ENCODE peak calls at places on chromosomes 3 and 15, in nine cellular contexts. One of them, this sample, is unnamed.

GRCh38 chr3:44942202-44942921 is 33.6 kb downstream of the ZDHHC3 start:
- DNase-seq in fibroblast of mammary gland: peak; percentile 79
- DNase-seq in AG04449: no peak
- DNase-seq in type B pancreatic cell: no peak
- DNase-seq in spleen: no peak
- DNase-seq in neural crest cell: no peak
- DNase-seq in endothelial cell: no peak
- DNase-seq in nephron progenitor cell: no peak
- DNase-seq in WERI-Rb-1: no peak
- DNase-seq in this sample: no peak

GRCh38 chr15:71103102-71103676 is 12.1 kb upstream of the THSD4 start:
- DNase-seq in fibroblast of mammary gland: peak; percentile 71
- DNase-seq in AG04449: no peak
- DNase-seq in endothelial cell: peak; percentile 18
- DNase-seq in type B pancreatic cell: no peak
- DNase-seq in spleen: no peak
- DNase-seq in nephron progenitor cell: no peak
- DNase-seq in WERI-Rb-1: peak; percentile 54
- DNase-seq in neural crest cell: peak; percentile 9
- DNase-seq in this sample: peak; percentile 34

GRCh38 chr3:43870844-43871626 is 180.3 kb downstream of the ABHD5 start:
- DNase-seq in endothelial cell: no peak
- DNase-seq in nephron progenitor cell: no peak
- DNase-seq in spleen: no peak
- DNase-seq in fibroblast of mammary gland: peak; percentile 26
- DNase-seq in WERI-Rb-1: no peak
- DNase-seq in type B pancreatic cell: peak; percentile 13
- DNase-seq in AG04449: no peak
- DNase-seq in neural crest cell: no peak
- DNase-seq in this sample: no peak

GRCh38 chr3:67569324-67569723 is 85.1 kb downstream of the SUCLG2 start:
- DNase-seq in AG04449: no peak
- DNase-seq in nephron progenitor cell: no peak
- DNase-seq in fibroblast of mammary gland: no peak
- DNase-seq in spleen: peak; percentile 27
- DNase-seq in neural crest cell: no peak
- DNase-seq in type B pancreatic cell: no peak
- DNase-seq in endothelial cell: no peak
- DNase-seq in WERI-Rb-1: no peak
- DNase-seq in this sample: no peak

GRCh38 chr3:136249091-136249490 is 1.0 kb upstream of the PCCB start:
- DNase-seq in endothelial cell: no peak
- DNase-seq in AG04449: no peak
- DNase-seq in neural crest cell: no peak
- DNase-seq in WERI-Rb-1: no peak
- DNase-seq in type B pancreatic cell: no peak
- DNase-seq in nephron progenitor cell: no peak
- DNase-seq in spleen: no peak
- DNase-seq in fibroblast of mammary gland: no peak
- DNase-seq in this sample: no peak

GRCh38 chr3:99997293-99997692 is 117.0 kb downstream of the FILIP1L start:
- DNase-seq in AG04449: no peak
- DNase-seq in type B pancreatic cell: no peak
- DNase-seq in WERI-Rb-1: no peak
- DNase-seq in fibroblast of mammary gland: peak; percentile 29
- DNase-seq in neural crest cell: no peak
- DNase-seq in nephron progenitor cell: no peak
- DNase-seq in spleen: no peak
- DNase-seq in endothelial cell: no peak
- DNase-seq in this sample: no peak

GRCh38 chr3:5187920-5188418 is 462 bp downstream of the EDEM1 start:
- DNase-seq in fibroblast of mammary gland: peak; percentile 20
- DNase-seq in endothelial cell: peak; percentile 41
- DNase-seq in AG04449: no peak
- DNase-seq in type B pancreatic cell: no peak
- DNase-seq in spleen: peak; percentile 94
- DNase-seq in nephron progenitor cell: peak; percentile 53
- DNase-seq in neural crest cell: peak; percentile 36
- DNase-seq in WERI-Rb-1: peak; percentile 10
- DNase-seq in this sample: peak; percentile 50

GRCh38 chr15:74336061-74337005 is 31.1 kb downstream of the CYP11A1 start:
- DNase-seq in AG04449: no peak
- DNase-seq in spleen: peak; percentile 29
- DNase-seq in endothelial cell: no peak
- DNase-seq in nephron progenitor cell: no peak
- DNase-seq in fibroblast of mammary gland: peak; percentile 70
- DNase-seq in WERI-Rb-1: no peak
- DNase-seq in type B pancreatic cell: no peak
- DNase-seq in neural crest cell: no peak
- DNase-seq in this sample: no peak

GRCh38 chr3:186454881-186455703 is 89.1 kb downstream of the CRYGS start:
- DNase-seq in AG04449: no peak
- DNase-seq in fibroblast of mammary gland: no peak
- DNase-seq in endothelial cell: no peak
- DNase-seq in nephron progenitor cell: no peak
- DNase-seq in WERI-Rb-1: no peak
- DNase-seq in type B pancreatic cell: no peak
- DNase-seq in spleen: no peak
- DNase-seq in neural crest cell: no peak
- DNase-seq in this sample: no peak

GRCh38 chr3:47000922-47001730 is 21.7 kb downstream of the NBEAL2 start:
- DNase-seq in spleen: peak; percentile 61
- DNase-seq in nephron progenitor cell: no peak
- DNase-seq in AG04449: no peak
- DNase-seq in type B pancreatic cell: no peak
- DNase-seq in WERI-Rb-1: no peak
- DNase-seq in neural crest cell: no peak
- DNase-seq in fibroblast of mammary gland: no peak
- DNase-seq in endothelial cell: no peak
- DNase-seq in this sample: no peak

GRCh38 chr3:134312072-134312872 is 61.6 kb upstream of the RYK start:
- DNase-seq in endothelial cell: peak; percentile 51
- DNase-seq in fibroblast of mammary gland: peak; percentile 66
- DNase-seq in spleen: no peak
- DNase-seq in AG04449: no peak
- DNase-seq in type B pancreatic cell: no peak
- DNase-seq in WERI-Rb-1: no peak
- DNase-seq in neural crest cell: no peak
- DNase-seq in nephron progenitor cell: peak; percentile 22
- DNase-seq in this sample: peak; percentile 31

GRCh38 chr3:73582535-73582934 is 42.2 kb downstream of the PDZRN3 start:
- DNase-seq in fibroblast of mammary gland: no peak
- DNase-seq in endothelial cell: no peak
- DNase-seq in neural crest cell: no peak
- DNase-seq in type B pancreatic cell: no peak
- DNase-seq in WERI-Rb-1: no peak
- DNase-seq in nephron progenitor cell: no peak
- DNase-seq in AG04449: no peak
- DNase-seq in spleen: no peak
- DNase-seq in this sample: no peak

GRCh38 chr15:92810418-92811138 is 89.5 kb upstream of the CHD2 start:
- DNase-seq in nephron progenitor cell: peak; percentile 24
- DNase-seq in AG04449: no peak
- DNase-seq in endothelial cell: no peak
- DNase-seq in WERI-Rb-1: peak; percentile 78
- DNase-seq in fibroblast of mammary gland: peak; percentile 76
- DNase-seq in spleen: peak; percentile 83
- DNase-seq in type B pancreatic cell: no peak
- DNase-seq in neural crest cell: peak; percentile 36
- DNase-seq in this sample: peak; percentile 48

GRCh38 chr3:144963810-144964209 is 992.2 kb downstream of the DIPK2A start:
- DNase-seq in endothelial cell: no peak
- DNase-seq in type B pancreatic cell: no peak
- DNase-seq in AG04449: no peak
- DNase-seq in spleen: no peak
- DNase-seq in neural crest cell: no peak
- DNase-seq in nephron progenitor cell: no peak
- DNase-seq in fibroblast of mammary gland: peak; percentile 7
- DNase-seq in WERI-Rb-1: no peak
- DNase-seq in this sample: no peak

GRCh38 chr15:96350321-96350720 is 19.8 kb downstream of the NR2F2 start:
- DNase-seq in neural crest cell: no peak
- DNase-seq in type B pancreatic cell: no peak
- DNase-seq in spleen: no peak
- DNase-seq in fibroblast of mammary gland: no peak
- DNase-seq in AG04449: no peak
- DNase-seq in endothelial cell: no peak
- DNase-seq in WERI-Rb-1: no peak
- DNase-seq in nephron progenitor cell: no peak
- DNase-seq in this sample: no peak

GRCh38 chr3:25259871-25260270 is 168.2 kb upstream of the RARB start:
- DNase-seq in AG04449: peak; percentile 7
- DNase-seq in nephron progenitor cell: no peak
- DNase-seq in type B pancreatic cell: no peak
- DNase-seq in endothelial cell: no peak
- DNase-seq in WERI-Rb-1: no peak
- DNase-seq in spleen: no peak
- DNase-seq in neural crest cell: no peak
- DNase-seq in fibroblast of mammary gland: no peak
- DNase-seq in this sample: no peak

GRCh38 chr3:10263549-10264363 is 15.5 kb downstream of the TATDN2 start:
- DNase-seq in AG04449: no peak
- DNase-seq in endothelial cell: peak; percentile 59
- DNase-seq in nephron progenitor cell: peak; percentile 68
- DNase-seq in fibroblast of mammary gland: peak; percentile 55
- DNase-seq in type B pancreatic cell: no peak
- DNase-seq in neural crest cell: peak; percentile 47
- DNase-seq in WERI-Rb-1: peak; percentile 75
- DNase-seq in spleen: peak; percentile 68
- DNase-seq in this sample: no peak

GRCh38 chr3:123841476-123842238 is 42.5 kb downstream of the MYLK start:
- DNase-seq in neural crest cell: no peak
- DNase-seq in nephron progenitor cell: no peak
- DNase-seq in spleen: no peak
- DNase-seq in WERI-Rb-1: no peak
- DNase-seq in type B pancreatic cell: no peak
- DNase-seq in fibroblast of mammary gland: no peak
- DNase-seq in AG04449: no peak
- DNase-seq in endothelial cell: no peak
- DNase-seq in this sample: no peak

GRCh38 chr3:161890147-161890625 is 393.6 kb downstream of the OTOL1 start:
- DNase-seq in fibroblast of mammary gland: peak; percentile 99
- DNase-seq in type B pancreatic cell: no peak
- DNase-seq in endothelial cell: no peak
- DNase-seq in spleen: no peak
- DNase-seq in WERI-Rb-1: no peak
- DNase-seq in nephron progenitor cell: peak; percentile 6
- DNase-seq in AG04449: peak; percentile 96
- DNase-seq in neural crest cell: no peak
- DNase-seq in this sample: no peak

GRCh38 chr15:45230246-45230965 is 21.6 kb upstream of the SLC28A2 start:
- DNase-seq in neural crest cell: no peak
- DNase-seq in fibroblast of mammary gland: no peak
- DNase-seq in spleen: no peak
- DNase-seq in type B pancreatic cell: no peak
- DNase-seq in endothelial cell: no peak
- DNase-seq in nephron progenitor cell: no peak
- DNase-seq in AG04449: no peak
- DNase-seq in WERI-Rb-1: no peak
- DNase-seq in this sample: no peak

DNA sequence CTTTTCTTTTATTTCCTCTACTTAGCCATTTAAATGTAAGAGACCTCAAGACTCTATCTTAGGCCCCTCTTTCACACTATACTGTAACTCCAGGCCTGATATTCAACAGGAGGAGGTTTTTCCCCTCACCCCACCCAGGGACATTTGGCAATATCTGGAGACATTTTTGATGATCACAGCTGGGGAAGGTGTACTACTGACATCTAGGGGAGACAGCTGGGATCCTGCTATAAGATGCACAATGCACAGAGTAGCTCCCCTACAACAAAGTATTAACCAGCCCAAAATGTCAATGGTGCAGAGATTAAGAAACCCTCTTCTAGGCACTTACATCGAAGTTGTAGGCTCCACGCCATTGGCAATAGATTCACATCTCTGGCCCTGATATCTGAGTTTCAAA is 517.5 kb upstream of the UBE2E2 start:
- DNase-seq in type B pancreatic cell: no peak
- DNase-seq in WERI-Rb-1: no peak
- DNase-seq in endothelial cell: peak; percentile 15
- DNase-seq in neural crest cell: no peak
- DNase-seq in AG04449: no peak
- DNase-seq in nephron progenitor cell: no peak
- DNase-seq in fibroblast of mammary gland: peak; percentile 12
- DNase-seq in spleen: no peak
- DNase-seq in this sample: no peak
- TF ChIP-seq CTCF in type B pancreatic cell: peak; percentile 47
- TF ChIP-seq CTCF in WERI-Rb-1: peak; percentile 63
- TF ChIP-seq CTCF in endothelial cell: no peak
- TF ChIP-seq CTCF in neural crest cell: peak; percentile 43
- TF ChIP-seq CTCF in AG04449: no peak
- TF ChIP-seq CTCF in nephron progenitor cell: no peak
- TF ChIP-seq CTCF in fibroblast of mammary gland: peak; percentile 51
- TF ChIP-seq CTCF in spleen: no peak
- TF ChIP-seq CTCF in this sample: peak; percentile 7

GRCh38 chr15:36108539-36108938 is 470.9 kb upstream of the CDIN1 start:
- DNase-seq in nephron progenitor cell: no peak
- DNase-seq in AG04449: no peak
- DNase-seq in spleen: no peak
- DNase-seq in neural crest cell: no peak
- DNase-seq in WERI-Rb-1: no peak
- DNase-seq in type B pancreatic cell: no peak
- DNase-seq in endothelial cell: no peak
- DNase-seq in fibroblast of mammary gland: no peak
- DNase-seq in this sample: no peak
- TF ChIP-seq CTCF in nephron progenitor cell: no peak
- TF ChIP-seq CTCF in AG04449: no peak
- TF ChIP-seq CTCF in spleen: no peak
- TF ChIP-seq CTCF in neural crest cell: no peak
- TF ChIP-seq CTCF in WERI-Rb-1: no peak
- TF ChIP-seq CTCF in type B pancreatic cell: no peak
- TF ChIP-seq CTCF in endothelial cell: no peak
- TF ChIP-seq CTCF in fibroblast of mammary gland: no peak
- TF ChIP-seq CTCF in this sample: no peak

DNA sequence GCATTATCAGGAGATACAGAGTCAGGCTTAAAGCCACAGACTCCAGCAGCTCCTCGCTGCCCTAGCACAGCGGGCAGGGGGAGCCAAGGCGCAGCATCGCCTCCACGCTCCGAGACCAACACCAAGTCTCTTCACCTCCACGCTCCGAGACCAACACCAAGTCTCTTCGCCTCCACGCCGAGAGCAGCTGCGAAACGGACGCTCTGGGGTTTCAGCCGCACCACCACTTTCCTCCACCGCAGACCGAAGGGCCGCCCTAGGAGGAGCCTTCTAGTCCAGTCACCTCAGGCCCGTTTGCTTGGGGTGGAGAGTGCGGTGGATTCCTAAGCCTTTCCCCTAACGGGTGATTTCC is 678 bp downstream of the DMXL2 start:
- DNase-seq in AG04449: no peak
- DNase-seq in spleen: peak; percentile 84
- DNase-seq in fibroblast of mammary gland: peak; percentile 59
- DNase-seq in neural crest cell: peak; percentile 41
- DNase-seq in type B pancreatic cell: peak; percentile 71
- DNase-seq in nephron progenitor cell: peak; percentile 58
- DNase-seq in endothelial cell: peak; percentile 40
- DNase-seq in WERI-Rb-1: peak; percentile 47
- DNase-seq in this sample: peak; percentile 54
- TF ChIP-seq CTCF in AG04449: peak; percentile 31
- TF ChIP-seq CTCF in spleen: no peak
- TF ChIP-seq CTCF in fibroblast of mammary gland: peak; percentile 11
- TF ChIP-seq CTCF in neural crest cell: peak; percentile 24
- TF ChIP-seq CTCF in type B pancreatic cell: peak; percentile 42
- TF ChIP-seq CTCF in nephron progenitor cell: no peak
- TF ChIP-seq CTCF in endothelial cell: no peak
- TF ChIP-seq CTCF in WERI-Rb-1: peak; percentile 33
- TF ChIP-seq CTCF in this sample: no peak

GRCh38 chr3:11607816-11608215 is 35.9 kb downstream of the VGLL4 start:
- DNase-seq in endothelial cell: no peak
- DNase-seq in AG04449: no peak
- DNase-seq in spleen: no peak
- DNase-seq in fibroblast of mammary gland: no peak
- DNase-seq in type B pancreatic cell: no peak
- DNase-seq in nephron progenitor cell: no peak
- DNase-seq in WERI-Rb-1: no peak
- DNase-seq in neural crest cell: no peak
- DNase-seq in this sample: no peak
- TF ChIP-seq CTCF in endothelial cell: no peak
- TF ChIP-seq CTCF in AG04449: no peak
- TF ChIP-seq CTCF in spleen: no peak
- TF ChIP-seq CTCF in fibroblast of mammary gland: no peak
- TF ChIP-seq CTCF in type B pancreatic cell: peak; percentile 31
- TF ChIP-seq CTCF in nephron progenitor cell: no peak
- TF ChIP-seq CTCF in WERI-Rb-1: no peak
- TF ChIP-seq CTCF in neural crest cell: no peak
- TF ChIP-seq CTCF in this sample: no peak

This sample was measured in GM13977.